ENCODE peak calls at places on chromosome X, in eight cellular contexts. B is cardiac muscle cell, H is ovary, A is IMR-90, G is pancreas, C is fibroblast of lung, S is endodermal cell, K is upper lobe of right lung. E is an unnamed sample.

GRCh38 chrX:11319689-11320302 is 26.6 kb downstream of the AMELX start:
- DNase-seq in K (no peak), A (peak; percentile 13), C (peak; percentile 31), H (no peak), B (no peak), S (no peak), G (no peak), E (no peak)

GRCh38 chrX:72545990-72546389 is 26.7 kb downstream of the HDAC8 start:
- DNase-seq in G (no peak), K (no peak), C (no peak), S (peak; percentile 43), A (no peak), H (no peak), B (no peak), E (no peak)

GRCh38 chrX:151754042-151754419 is 19.5 kb downstream of the CNGA2 start:
- DNase-seq in H (no peak), S (peak; percentile 55), G (no peak), K (no peak), B (no peak), A (peak; percentile 8), C (peak; percentile 4), E (no peak)

GRCh38 chrX:54495814-54496516 is at the start of gene FGD1:
- DNase-seq in K (peak; percentile 79), S (peak; percentile 88), G (peak; percentile 86), B (peak; percentile 74), A (peak; percentile 41), H (peak; percentile 82), C (peak; percentile 56), E (peak; percentile 4)

GRCh38 chrX:21747523-21747922 is 10.4 kb downstream of the SMPX start:
- DNase-seq in H (no peak), A (no peak), S (no peak), K (no peak), C (no peak), B (peak; percentile 60), G (no peak), E (no peak)

GRCh38 chrX:31340587-31340986 is 268.7 kb upstream of the FTHL17 start:
- DNase-seq in A (no peak), C (no peak), H (no peak), S (no peak), G (no peak), B (no peak), K (no peak), E (no peak)

GRCh38 chrX:7214251-7214650 is 66.3 kb upstream of the PUDP start:
- DNase-seq in C (no peak), H (no peak), A (no peak), B (no peak), S (no peak), G (no peak), K (no peak), E (no peak)

GRCh38 chrX:50431623-50432022 is 39.0 kb downstream of the DGKK start:
- DNase-seq in G (no peak), S (no peak), H (no peak), B (no peak), A (no peak), K (no peak), C (no peak), E (no peak)

GRCh38 chrX:69618803-69619202 is 2.9 kb downstream of the EDA start:
- DNase-seq in G (no peak), C (peak; percentile 28), S (no peak), B (peak; percentile 20), A (peak; percentile 2), H (peak; percentile 30), K (no peak), E (no peak)

GRCh38 chrX:129559800-129560199 is 19.7 kb downstream of the OCRL start:
- DNase-seq in S (no peak), A (no peak), C (no peak), H (no peak), K (no peak), B (no peak), G (no peak), E (no peak)

GRCh38 chrX:78102100-78102499 is 1.9 kb upstream of the PGK1 start:
- DNase-seq in G (no peak), C (peak; percentile 45), H (no peak), K (no peak), B (no peak), A (peak; percentile 60), S (no peak), E (no peak)

GRCh38 chrX:116284383-116284782 is 113.8 kb downstream of the AGTR2 start:
- DNase-seq in S (no peak), H (no peak), B (no peak), K (no peak), G (no peak), A (no peak), C (no peak), E (no peak)

GRCh38 chrX:106247162-106247561 is 79.1 kb downstream of the PWWP3B start:
- DNase-seq in G (no peak), A (no peak), H (no peak), K (no peak), S (no peak), B (no peak), C (no peak), E (no peak)

GRCh38 chrX:106249706-106250379 is 81.7 kb downstream of the PWWP3B start:
- DNase-seq in H (peak; percentile 50), C (no peak), A (no peak), S (no peak), B (no peak), G (no peak), K (no peak), E (no peak)

GRCh38 chrX:106243376-106243775 is 75.3 kb downstream of the PWWP3B start:
- DNase-seq in K (no peak), H (no peak), C (no peak), S (no peak), B (no peak), A (no peak), G (no peak), E (no peak)

DNA sequence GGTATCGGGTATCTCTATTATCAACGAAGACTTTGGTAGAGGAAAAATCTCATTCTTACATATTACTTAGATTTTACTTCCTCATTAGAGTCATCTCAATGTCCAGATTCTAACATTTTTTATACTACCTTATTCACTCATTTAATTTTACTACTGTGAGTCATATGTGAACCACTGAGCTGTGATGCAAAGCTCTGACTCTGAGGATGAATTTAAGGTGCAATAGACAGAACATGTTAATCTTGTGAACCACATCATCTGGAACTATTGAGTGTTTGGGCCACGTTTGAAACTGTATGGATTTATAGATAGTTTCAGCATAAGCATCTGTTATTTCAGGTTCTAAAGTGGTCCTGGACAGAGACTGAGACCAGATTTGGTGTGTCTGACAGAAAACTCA is 78.4 kb downstream of the PWWP3B start:
- DNase-seq in K (no peak), S (no peak), G (no peak), C (no peak), A (no peak), B (no peak), H (no peak), E (no peak)
- H3K27ac ChIP-seq in K (no peak overlapping the region), S (no peak overlapping the region), G (no peak overlapping the region), C (no peak overlapping the region), A (no peak overlapping the region), B (no peak overlapping the region), H (no peak overlapping the region), E (no peak overlapping the region)

GRCh38 chrX:127128282-127128681 is 308.8 kb downstream of the PRR32 start:
- DNase-seq in C (no peak), B (no peak), K (no peak), A (no peak), H (no peak), S (peak; percentile 45), G (no peak), E (no peak)
- TF ChIP-seq CTCF in C (no peak), B (no peak), K (no peak), A (no peak), H (no peak), S (peak; percentile 47), G (no peak), E (no peak)

GRCh38 chrX:38662640-38663039 is 101.3 kb downstream of the TSPAN7 start:
- DNase-seq in C (no peak), K (no peak), A (no peak), S (no peak), G (no peak), H (no peak), B (no peak), E (no peak)
- H3K27ac ChIP-seq in C (no peak overlapping the region), K (no peak overlapping the region), A (no peak overlapping the region), S (no peak overlapping the region), G (no peak overlapping the region), H (no peak overlapping the region), B (no peak overlapping the region), E (no peak overlapping the region)

DNA sequence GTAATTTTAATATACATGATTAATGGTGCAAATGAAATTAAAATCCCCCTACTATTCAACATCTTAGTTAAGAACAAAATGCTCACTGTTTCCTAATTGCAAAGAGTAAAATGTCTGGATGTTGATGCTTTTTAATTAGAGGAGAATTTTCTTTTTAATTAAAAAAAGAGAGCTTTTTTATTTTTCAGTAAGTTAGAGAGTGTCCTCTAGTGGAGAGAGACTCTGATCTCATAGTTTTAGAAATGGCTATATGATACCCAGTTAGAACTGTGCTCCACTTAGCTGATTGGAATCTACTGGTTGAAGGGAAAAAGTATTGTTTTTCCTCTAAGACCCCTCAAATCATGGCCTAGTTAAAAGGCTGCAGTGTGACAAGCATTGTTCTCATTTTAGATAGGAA is 312.0 kb upstream of the MAGEB2 start:
- DNase-seq in G (no peak), A (peak; percentile 7), S (no peak), H (no peak), K (no peak), B (no peak), C (peak; percentile 38), E (no peak)
- TF ChIP-seq CTCF in G (no peak), A (peak; percentile 58), S (peak; percentile 64), H (no peak), K (peak; percentile 15), B (peak; percentile 49), C (peak; percentile 29), E (no peak)

E was measured in CD4-positive, alpha-beta T cell.